ENCODE peak calls at places on chromosomes 7 and 10, in seven cellular contexts. H is activated CD4-positive, alpha-beta T cell treated with anti-CD3 and anti-CD28 coated beads for 36 hours; J is brain microvascular endothelial cell; K is neural progenitor cell; D is neuronal stem cell; F is GM12865; L is stimulated activated CD8-positive, alpha-beta memory T cell treated with anti-CD3 and anti-CD28 coated beads, Interleukin-7, amount 100 ng/mL, for 4 hours. T is an unnamed sample.
A peak's percentile ranks its signal among the peaks of the same experiment; 100 is the strongest.

GRCh38 chr10:88131561-88132139 is 268.2 kb downstream of the PTEN start:
- DNase-seq in H (no peak), J (no peak), K (no peak), D (no peak), F (no peak), L (no peak), T (no peak)

GRCh38 chr10:44786451-44786850 is 124.7 kb upstream of the TMEM72 start:
- DNase-seq in H (no peak), J (peak; percentile 91), K (no peak), D (no peak), F (no peak), L (no peak), T (no peak)

GRCh38 chr7:11373546-11374142 is 400.0 kb downstream of the PHF14 start:
- DNase-seq in H (no peak), J (no peak), K (peak; percentile 37), D (no peak), F (no peak), L (no peak), T (peak; percentile 16)

GRCh38 chr7:1646957-1647891 is 22.9 kb upstream of the ELFN1 start:
- DNase-seq in H (no peak), J (peak; percentile 27), K (no peak), D (no peak), F (no peak), L (no peak), T (peak; percentile 78)

GRCh38 chr10:551489-552252 is 137.8 kb downstream of the DIP2C start:
- DNase-seq in H (no peak), J (no peak), K (no peak), D (no peak), F (no peak), L (no peak), T (no peak)

GRCh38 chr10:122213766-122214165 is 57.3 kb upstream of the BTBD16 start:
- DNase-seq in H (no peak), J (no peak), K (peak; percentile 39), D (no peak), F (no peak), L (no peak), T (no peak)

GRCh38 chr10:82245906-82246305 is 370.9 kb downstream of the NRG3 start:
- DNase-seq in H (no peak), J (no peak), K (no peak), D (no peak), F (no peak), L (no peak), T (no peak)

GRCh38 chr7:44189286-44189992 is at the start of gene GCK:
- DNase-seq in H (no peak), J (no peak), K (peak; percentile 34), D (no peak), F (no peak), L (no peak), T (peak; percentile 74)

GRCh38 chr7:29078286-29078685 is 68.1 kb downstream of the CPVL start:
- DNase-seq in H (no peak), J (no peak), K (no peak), D (no peak), F (no peak), L (no peak), T (no peak)

GRCh38 chr7:44379366-44380178 is 54.2 kb upstream of the CAMK2B start:
- DNase-seq in H (no peak), J (no peak), K (no peak), D (no peak), F (no peak), L (no peak), T (no peak)

GRCh38 chr7:3043544-3044395 is at the start of gene CARD11:
- DNase-seq in H (peak; percentile 72), J (no peak), K (no peak), D (no peak), F (peak; percentile 57), L (peak; percentile 43), T (no peak)

GRCh38 chr7:149005427-149006344 is 22.6 kb downstream of the PDIA4 start:
- DNase-seq in H (peak; percentile 90), J (peak; percentile 60), K (peak; percentile 89), D (peak; percentile 68), F (peak; percentile 81), L (peak; percentile 71), T (peak; percentile 71)

GRCh38 chr10:42973870-42974692 is 102.8 kb upstream of the RET start:
- DNase-seq in H (no peak), J (no peak), K (no peak), D (no peak), F (no peak), L (no peak), T (no peak)

GRCh38 chr7:32428546-32428945 is 61.6 kb downstream of the LSM5 start:
- DNase-seq in H (no peak), J (no peak), K (no peak), D (no peak), F (no peak), L (no peak), T (peak; percentile 13)

GRCh38 chr7:115230882-115231508 is 309.1 kb downstream of the MDFIC start:
- DNase-seq in H (no peak), J (peak; percentile 80), K (no peak), D (no peak), F (peak; percentile 4), L (no peak), T (no peak)

GRCh38 chr7:92266415-92267241 is 20.9 kb downstream of the ANKIB1 start:
- DNase-seq in H (no peak), J (peak; percentile 23), K (no peak), D (no peak), F (no peak), L (no peak), T (no peak)

T was measured in retina.